ENCODE peak calls at places on chromosome 10, in five cellular contexts. U, T, O, C and R are unnamed samples.

GRCh38 chr10:4352566-4352961 is 473.4 kb upstream of the AKR1E2 start:
- DNase-seq in C (no peak), U (no peak), O (no peak), T (no peak), R (no peak)

GRCh38 chr10:119860866-119861601 is 11.6 kb downstream of the MCMBP start:
- DNase-seq in O (no peak), C (no peak), T (no peak), U (no peak), R (no peak)

GRCh38 chr10:126836009-126836408 is 69.2 kb upstream of the DOCK1 start:
- DNase-seq in C (no peak), U (no peak), O (no peak), T (no peak), R (no peak)

GRCh38 chr10:75350791-75351190 is 50.8 kb downstream of the ZNF503 start:
- DNase-seq in T (no peak), U (peak), C (no peak), O (no peak), R (no peak)

GRCh38 chr10:129937351-129937751 is 26.7 kb downstream of the EBF3 start:
- DNase-seq in O (no peak), U (no peak), T (no peak), C (no peak), R (no peak)

GRCh38 chr10:98006266-98006665 is 24.2 kb downstream of the CRTAC1 start:
- DNase-seq in C (no peak), U (no peak), O (no peak), T (no peak), R (peak)

GRCh38 chr10:24465124-24465874 is 256.4 kb downstream of the KIAA1217 start:
- DNase-seq in U (no peak), O (no peak), C (no peak), T (no peak), R (no peak)

GRCh38 chr10:10892290-10892875 is 125.3 kb upstream of the CELF2 start:
- DNase-seq in C (no peak), U (no peak), O (no peak), T (no peak), R (no peak)

GRCh38 chr10:52879651-52880050 is 107.1 kb upstream of the MBL2 start:
- DNase-seq in O (no peak), T (no peak), U (no peak), C (no peak), R (no peak)

GRCh38 chr10:100330128-100330527 is at the start of gene PKD2L1:
- DNase-seq in U (no peak), O (no peak), C (no peak), T (no peak), R (no peak)

GRCh38 chr10:12587408-12587807 is 238.1 kb downstream of the CAMK1D start:
- DNase-seq in T (no peak), U (no peak), O (no peak), C (no peak), R (no peak)

DNA sequence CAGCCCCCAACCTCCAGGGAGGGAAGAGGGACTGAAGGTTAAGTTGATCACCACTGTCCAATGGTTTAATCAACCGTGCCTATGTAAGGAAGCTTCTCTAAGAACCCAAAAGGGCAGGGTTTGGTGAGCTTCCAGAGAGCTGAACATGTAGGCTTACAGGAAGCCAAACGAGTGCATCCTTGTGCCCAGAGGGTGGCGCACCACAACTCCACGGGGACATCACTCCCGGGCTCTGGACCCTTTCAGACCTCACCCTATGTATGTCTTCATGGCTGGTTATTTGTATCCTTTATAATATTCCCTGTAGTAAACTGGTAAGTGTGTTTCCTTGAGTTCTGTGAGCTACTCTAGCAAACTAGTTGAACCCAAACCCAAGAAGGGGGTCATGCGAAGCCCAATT is 11.5 kb upstream of the NFKB2 start:
- DNase-seq in O (no peak), T (peak), C (no peak), U (no peak), R (peak)
- TF ChIP-seq SRF in O (no peak), T (no peak), C (no peak), U (no peak), R (no peak)

GRCh38 chr10:66931340-66931948 is 5.6 kb downstream of the LRRTM3 start:
- DNase-seq in C (peak), U (peak), T (no peak), O (peak), R (peak)
- TF ChIP-seq SRF in C (no peak), U (no peak), T (no peak), O (no peak), R (no peak)

DNA sequence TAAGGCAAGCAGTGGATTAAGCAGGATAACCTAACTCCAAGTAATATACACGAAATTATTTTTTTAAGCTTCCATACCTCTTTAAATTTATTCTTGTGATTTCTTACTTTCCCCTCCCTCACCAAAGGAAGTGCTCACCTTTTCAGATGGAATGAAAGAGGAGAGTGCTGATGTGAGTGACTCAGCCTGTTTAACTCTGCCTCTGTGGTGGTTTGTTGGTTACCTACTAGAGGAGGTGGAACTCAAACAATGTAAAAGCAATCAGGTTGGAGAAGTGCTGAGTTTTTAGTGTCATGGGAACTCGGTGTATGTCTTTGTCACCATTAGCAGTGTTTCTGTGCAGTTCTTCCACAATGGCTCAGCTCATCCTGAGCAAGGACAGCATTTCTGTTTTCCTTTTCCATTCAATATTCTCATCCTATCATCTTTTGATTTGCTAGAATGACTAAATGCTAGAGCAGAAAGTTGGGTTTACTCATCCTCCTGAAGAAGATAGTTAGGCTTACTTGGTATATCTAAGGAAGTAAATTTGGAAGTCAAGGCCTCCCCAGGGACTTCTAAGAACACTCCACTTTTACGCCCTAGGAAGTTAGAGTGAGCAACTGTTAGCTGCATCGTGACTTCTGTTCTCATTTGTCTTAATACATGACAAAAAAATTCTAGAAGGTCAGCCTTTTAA is 6.0 kb downstream of the ADD3 start:
- DNase-seq in U (no peak), T (no peak), O (peak), C (no peak), R (no peak)
- TF ChIP-seq SRF in U (no peak), T (no peak), O (no peak), C (no peak), R (no peak)

GRCh38 chr10:33377658-33378025 is 43.2 kb upstream of the NRP1 start:
- DNase-seq in U (peak), O (no peak), T (no peak), C (no peak), R (no peak)

GRCh38 chr10:33373263-33373662 is 38.8 kb upstream of the NRP1 start:
- DNase-seq in O (no peak), C (no peak), U (no peak), T (no peak), R (no peak)

GRCh38 chr10:33376476-33376875 is 42.0 kb upstream of the NRP1 start:
- DNase-seq in O (no peak), U (no peak), T (no peak), C (no peak), R (no peak)

GRCh38 chr10:33381391-33381790 is 46.9 kb upstream of the NRP1 start:
- DNase-seq in C (no peak), T (no peak), O (no peak), U (no peak), R (no peak)

DNA sequence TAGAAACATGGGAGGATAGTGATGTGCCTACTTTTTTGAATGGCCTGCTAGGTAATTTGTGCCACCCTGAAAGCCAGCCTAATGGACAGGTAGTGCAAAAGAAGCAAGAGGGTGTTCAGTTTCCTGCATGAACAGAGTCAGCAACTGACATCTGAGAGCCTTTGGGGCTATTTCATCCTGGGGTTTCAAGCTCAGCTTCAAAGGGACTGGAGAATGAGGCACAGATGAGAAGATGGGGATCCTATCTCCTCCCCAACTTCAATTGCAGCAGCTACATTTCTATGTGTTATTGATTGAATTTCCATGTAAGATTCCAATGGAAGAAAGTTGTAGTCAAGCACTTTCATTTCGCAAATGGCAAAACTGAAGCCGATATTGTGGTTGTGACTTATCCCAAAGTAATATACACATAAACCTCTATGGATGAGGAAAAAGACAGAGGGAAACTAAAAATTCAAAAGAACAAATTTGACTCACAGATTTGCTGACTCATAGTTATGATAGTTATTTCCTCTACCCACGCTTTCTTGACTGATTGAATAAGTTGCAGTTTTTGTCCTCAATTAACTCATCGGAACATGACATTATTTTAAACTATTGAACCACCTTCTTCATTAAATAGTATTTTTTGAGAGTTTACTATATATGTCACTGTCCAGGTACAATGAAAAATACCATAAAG is 42.6 kb upstream of the NRP1 start:
- DNase-seq in C (no peak), T (no peak), O (no peak), U (peak), R (no peak)
- TF ChIP-seq SRF in C (no peak), T (no peak), O (no peak), U (no peak), R (no peak)

GRCh38 chr10:32109603-32110002 is 53.4 kb upstream of the KIF5B start:
- DNase-seq in O (no peak), T (no peak), U (no peak), C (no peak), R (no peak)

GRCh38 chr10:32114500-32114899 is 58.3 kb upstream of the KIF5B start:
- DNase-seq in C (no peak), O (no peak), U (no peak), T (no peak), R (no peak)

GRCh38 chr10:32110790-32111189 is 54.6 kb upstream of the KIF5B start:
- DNase-seq in C (no peak), T (no peak), O (no peak), U (no peak), R (no peak)

GRCh38 chr10:32112055-32112454 is 55.8 kb upstream of the KIF5B start:
- DNase-seq in O (peak), C (no peak), T (no peak), U (peak), R (no peak)

GRCh38 chr10:32111585-32111984 is 55.4 kb upstream of the KIF5B start:
- DNase-seq in T (no peak), U (no peak), O (peak), C (no peak), R (no peak)
- TF ChIP-seq SRF in T (no peak), U (no peak), O (no peak), C (no peak), R (no peak)

DNA sequence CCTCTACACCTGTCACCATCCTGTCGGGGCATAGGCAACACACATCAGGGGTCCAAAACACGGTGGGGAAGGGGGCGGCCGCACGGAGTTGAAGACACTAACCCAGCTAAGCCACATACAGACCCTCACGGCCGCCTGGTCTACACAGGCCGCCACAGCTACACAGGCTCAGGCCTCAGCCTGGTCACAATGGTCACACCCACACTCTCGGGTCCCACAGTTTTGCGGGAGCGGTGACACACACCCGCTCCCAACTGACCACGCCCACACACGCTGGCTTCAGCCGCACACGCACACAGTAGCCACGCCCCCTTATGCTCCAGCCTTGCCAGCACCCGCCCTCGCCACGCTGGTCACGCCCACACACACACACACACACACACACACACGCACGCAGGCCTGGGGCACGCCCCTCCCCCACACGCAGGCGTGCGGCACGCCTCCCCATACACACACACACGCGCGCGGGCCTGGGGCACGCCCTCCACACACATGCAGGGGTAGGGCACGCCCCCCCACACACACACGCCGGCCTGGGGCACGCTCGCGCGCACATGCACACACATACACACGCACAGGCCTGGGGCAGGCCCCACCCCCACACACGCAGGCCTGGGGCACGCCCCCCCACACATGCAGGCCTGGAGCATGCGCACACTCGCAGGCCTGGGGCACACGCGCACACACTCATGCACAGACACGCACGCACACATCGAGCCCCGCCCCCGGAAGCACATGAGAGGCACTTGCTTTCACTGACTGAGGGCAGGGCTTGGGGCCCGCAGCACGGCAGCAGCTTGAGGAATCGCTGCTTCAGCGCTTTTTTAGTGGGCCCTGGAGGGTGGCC is 12.3 kb upstream of the OGA start:
- DNase-seq in C (peak), U (peak), T (peak), O (no peak), R (peak)
- TF ChIP-seq SRF in C (no peak), U (no peak), T (no peak), O (no peak), R (no peak)